ENCODE peak calls at places on chromosomes 2 and 18, in nine cellular contexts. One of them, this sample, is unnamed.

GRCh38 chr2:211033765-211034164 is 477.4 kb downstream of the CPS1 start:
- DNase-seq in fibroblast of the aortic adventitia: peak; percentile 38
- DNase-seq in GM23248: peak; percentile 15
- DNase-seq in left cardiac atrium: no peak
- DNase-seq in NCI-H1092 treated with DMSO at 0.1 percent for 48 hours: no peak
- DNase-seq in Ammon's horn: peak; percentile 30
- DNase-seq in mesendoderm: peak; percentile 72
- DNase-seq in stimulated activated naive CD4-positive, alpha-beta T cell: no peak
- DNase-seq in tibial artery: no peak
- DNase-seq in this sample: no peak

GRCh38 chr2:23993736-23994269 is 16.1 kb upstream of the MFSD2B start:
- DNase-seq in tibial artery: no peak
- DNase-seq in mesendoderm: no peak
- DNase-seq in NCI-H1092 treated with DMSO at 0.1 percent for 48 hours: no peak
- DNase-seq in left cardiac atrium: no peak
- DNase-seq in GM23248: no peak
- DNase-seq in fibroblast of the aortic adventitia: no peak
- DNase-seq in Ammon's horn: no peak
- DNase-seq in stimulated activated naive CD4-positive, alpha-beta T cell: no peak
- DNase-seq in this sample: no peak

GRCh38 chr18:53991805-53992204 is 232.7 kb downstream of the MBD2 start:
- DNase-seq in Ammon's horn: no peak
- DNase-seq in mesendoderm: no peak
- DNase-seq in stimulated activated naive CD4-positive, alpha-beta T cell: no peak
- DNase-seq in GM23248: peak; percentile 41
- DNase-seq in left cardiac atrium: no peak
- DNase-seq in tibial artery: no peak
- DNase-seq in NCI-H1092 treated with DMSO at 0.1 percent for 48 hours: no peak
- DNase-seq in fibroblast of the aortic adventitia: peak; percentile 45
- DNase-seq in this sample: no peak

GRCh38 chr2:240965296-240965904 is 33.0 kb upstream of the SNED1 start:
- DNase-seq in GM23248: no peak
- DNase-seq in left cardiac atrium: no peak
- DNase-seq in stimulated activated naive CD4-positive, alpha-beta T cell: no peak
- DNase-seq in tibial artery: no peak
- DNase-seq in NCI-H1092 treated with DMSO at 0.1 percent for 48 hours: no peak
- DNase-seq in Ammon's horn: no peak
- DNase-seq in mesendoderm: no peak
- DNase-seq in fibroblast of the aortic adventitia: no peak
- DNase-seq in this sample: peak; percentile 29

GRCh38 chr2:201220102-201220570 is 37.2 kb downstream of the CASP10 start:
- DNase-seq in mesendoderm: peak; percentile 76
- DNase-seq in fibroblast of the aortic adventitia: peak; percentile 47
- DNase-seq in stimulated activated naive CD4-positive, alpha-beta T cell: no peak
- DNase-seq in tibial artery: no peak
- DNase-seq in left cardiac atrium: no peak
- DNase-seq in NCI-H1092 treated with DMSO at 0.1 percent for 48 hours: no peak
- DNase-seq in GM23248: no peak
- DNase-seq in Ammon's horn: peak; percentile 17
- DNase-seq in this sample: no peak

GRCh38 chr2:86337235-86338099 is at the start of gene REEP1:
- DNase-seq in tibial artery: no peak
- DNase-seq in NCI-H1092 treated with DMSO at 0.1 percent for 48 hours: peak; percentile 7
- DNase-seq in Ammon's horn: peak; percentile 12
- DNase-seq in stimulated activated naive CD4-positive, alpha-beta T cell: no peak
- DNase-seq in fibroblast of the aortic adventitia: no peak
- DNase-seq in mesendoderm: peak; percentile 23
- DNase-seq in GM23248: peak; percentile 50
- DNase-seq in left cardiac atrium: peak; percentile 31
- DNase-seq in this sample: no peak

GRCh38 chr2:190973726-190974628 is 40.0 kb downstream of the STAT1 start:
- DNase-seq in fibroblast of the aortic adventitia: no peak
- DNase-seq in NCI-H1092 treated with DMSO at 0.1 percent for 48 hours: no peak
- DNase-seq in tibial artery: no peak
- DNase-seq in mesendoderm: peak; percentile 73
- DNase-seq in Ammon's horn: no peak
- DNase-seq in GM23248: no peak
- DNase-seq in stimulated activated naive CD4-positive, alpha-beta T cell: no peak
- DNase-seq in left cardiac atrium: no peak
- DNase-seq in this sample: peak; percentile 45

GRCh38 chr2:110116033-110116710 is 550 bp upstream of the MALL start:
- DNase-seq in fibroblast of the aortic adventitia: peak; percentile 89
- DNase-seq in mesendoderm: peak; percentile 69
- DNase-seq in NCI-H1092 treated with DMSO at 0.1 percent for 48 hours: no peak
- DNase-seq in tibial artery: peak; percentile 82
- DNase-seq in Ammon's horn: no peak
- DNase-seq in left cardiac atrium: peak; percentile 77
- DNase-seq in stimulated activated naive CD4-positive, alpha-beta T cell: no peak
- DNase-seq in GM23248: peak; percentile 90
- DNase-seq in this sample: peak; percentile 51

GRCh38 chr2:57217013-57217412 is 829.6 kb upstream of the VRK2 start:
- DNase-seq in Ammon's horn: no peak
- DNase-seq in left cardiac atrium: no peak
- DNase-seq in NCI-H1092 treated with DMSO at 0.1 percent for 48 hours: no peak
- DNase-seq in fibroblast of the aortic adventitia: no peak
- DNase-seq in stimulated activated naive CD4-positive, alpha-beta T cell: no peak
- DNase-seq in GM23248: no peak
- DNase-seq in tibial artery: no peak
- DNase-seq in mesendoderm: no peak
- DNase-seq in this sample: no peak

GRCh38 chr18:7370375-7370774 is 139.5 kb downstream of the LRRC30 start:
- DNase-seq in tibial artery: no peak
- DNase-seq in fibroblast of the aortic adventitia: no peak
- DNase-seq in mesendoderm: no peak
- DNase-seq in left cardiac atrium: peak; percentile 76
- DNase-seq in stimulated activated naive CD4-positive, alpha-beta T cell: no peak
- DNase-seq in NCI-H1092 treated with DMSO at 0.1 percent for 48 hours: no peak
- DNase-seq in Ammon's horn: no peak
- DNase-seq in GM23248: no peak
- DNase-seq in this sample: no peak

GRCh38 chr2:99470957-99471356 is 18.9 kb downstream of the REV1 start:
- DNase-seq in GM23248: no peak
- DNase-seq in NCI-H1092 treated with DMSO at 0.1 percent for 48 hours: no peak
- DNase-seq in mesendoderm: peak; percentile 32
- DNase-seq in stimulated activated naive CD4-positive, alpha-beta T cell: no peak
- DNase-seq in Ammon's horn: no peak
- DNase-seq in left cardiac atrium: no peak
- DNase-seq in tibial artery: no peak
- DNase-seq in fibroblast of the aortic adventitia: no peak
- DNase-seq in this sample: no peak

GRCh38 chr2:20457661-20458630 is 11.1 kb downstream of the RHOB start:
- DNase-seq in left cardiac atrium: no peak
- DNase-seq in GM23248: no peak
- DNase-seq in mesendoderm: no peak
- DNase-seq in stimulated activated naive CD4-positive, alpha-beta T cell: no peak
- DNase-seq in Ammon's horn: no peak
- DNase-seq in tibial artery: peak; percentile 13
- DNase-seq in fibroblast of the aortic adventitia: no peak
- DNase-seq in NCI-H1092 treated with DMSO at 0.1 percent for 48 hours: no peak
- DNase-seq in this sample: no peak

GRCh38 chr2:9747396-9747795 is 95.9 kb upstream of the TAF1B start:
- DNase-seq in NCI-H1092 treated with DMSO at 0.1 percent for 48 hours: no peak
- DNase-seq in left cardiac atrium: no peak
- DNase-seq in mesendoderm: no peak
- DNase-seq in tibial artery: no peak
- DNase-seq in fibroblast of the aortic adventitia: no peak
- DNase-seq in GM23248: no peak
- DNase-seq in stimulated activated naive CD4-positive, alpha-beta T cell: no peak
- DNase-seq in Ammon's horn: no peak
- DNase-seq in this sample: no peak

GRCh38 chr2:218244665-218245064 is 16.1 kb upstream of the GPBAR1 start:
- DNase-seq in left cardiac atrium: no peak
- DNase-seq in GM23248: no peak
- DNase-seq in tibial artery: no peak
- DNase-seq in fibroblast of the aortic adventitia: no peak
- DNase-seq in NCI-H1092 treated with DMSO at 0.1 percent for 48 hours: no peak
- DNase-seq in mesendoderm: no peak
- DNase-seq in stimulated activated naive CD4-positive, alpha-beta T cell: no peak
- DNase-seq in Ammon's horn: no peak
- DNase-seq in this sample: no peak

GRCh38 chr18:57437782-57438668 is 2.9 kb downstream of the ONECUT2 start:
- DNase-seq in Ammon's horn: peak; percentile 82
- DNase-seq in GM23248: peak; percentile 90
- DNase-seq in stimulated activated naive CD4-positive, alpha-beta T cell: no peak
- DNase-seq in fibroblast of the aortic adventitia: peak; percentile 46
- DNase-seq in left cardiac atrium: peak; percentile 60
- DNase-seq in tibial artery: no peak
- DNase-seq in mesendoderm: peak; percentile 93
- DNase-seq in NCI-H1092 treated with DMSO at 0.1 percent for 48 hours: peak; percentile 95
- DNase-seq in this sample: no peak

GRCh38 chr18:71223487-71223886 is 934.6 kb downstream of the SOCS6 start:
- DNase-seq in fibroblast of the aortic adventitia: peak; percentile 56
- DNase-seq in Ammon's horn: no peak
- DNase-seq in NCI-H1092 treated with DMSO at 0.1 percent for 48 hours: no peak
- DNase-seq in GM23248: no peak
- DNase-seq in left cardiac atrium: no peak
- DNase-seq in tibial artery: no peak
- DNase-seq in mesendoderm: no peak
- DNase-seq in stimulated activated naive CD4-positive, alpha-beta T cell: no peak
- DNase-seq in this sample: no peak

GRCh38 chr2:65300134-65300771 is 72.6 kb downstream of the ACTR2 start:
- DNase-seq in GM23248: peak; percentile 92
- DNase-seq in fibroblast of the aortic adventitia: peak; percentile 88
- DNase-seq in NCI-H1092 treated with DMSO at 0.1 percent for 48 hours: no peak
- DNase-seq in Ammon's horn: peak; percentile 39
- DNase-seq in mesendoderm: no peak
- DNase-seq in stimulated activated naive CD4-positive, alpha-beta T cell: no peak
- DNase-seq in left cardiac atrium: peak; percentile 81
- DNase-seq in tibial artery: peak; percentile 91
- DNase-seq in this sample: peak; percentile 40

GRCh38 chr2:19772981-19773380 is 128.8 kb downstream of the TTC32 start:
- DNase-seq in stimulated activated naive CD4-positive, alpha-beta T cell: no peak
- DNase-seq in Ammon's horn: no peak
- DNase-seq in mesendoderm: no peak
- DNase-seq in GM23248: no peak
- DNase-seq in fibroblast of the aortic adventitia: no peak
- DNase-seq in NCI-H1092 treated with DMSO at 0.1 percent for 48 hours: no peak
- DNase-seq in left cardiac atrium: no peak
- DNase-seq in tibial artery: no peak
- DNase-seq in this sample: no peak

GRCh38 chr18:48193521-48194251 is 215.5 kb downstream of the ZBTB7C start:
- DNase-seq in Ammon's horn: no peak
- DNase-seq in fibroblast of the aortic adventitia: no peak
- DNase-seq in mesendoderm: no peak
- DNase-seq in tibial artery: no peak
- DNase-seq in stimulated activated naive CD4-positive, alpha-beta T cell: no peak
- DNase-seq in NCI-H1092 treated with DMSO at 0.1 percent for 48 hours: no peak
- DNase-seq in left cardiac atrium: peak; percentile 49
- DNase-seq in GM23248: peak; percentile 26
- DNase-seq in this sample: no peak

GRCh38 chr2:124663293-124663997 is 638.4 kb downstream of the CNTNAP5 start:
- DNase-seq in mesendoderm: peak; percentile 16
- DNase-seq in Ammon's horn: no peak
- DNase-seq in GM23248: no peak
- DNase-seq in tibial artery: no peak
- DNase-seq in left cardiac atrium: no peak
- DNase-seq in stimulated activated naive CD4-positive, alpha-beta T cell: no peak
- DNase-seq in fibroblast of the aortic adventitia: no peak
- DNase-seq in NCI-H1092 treated with DMSO at 0.1 percent for 48 hours: no peak
- DNase-seq in this sample: no peak